ENCODE peak calls at places on chromosomes 11 and 22, in four cellular contexts. X is left ventricle myocardium inferior, F is bronchial epithelial cell, U is PC-3. J is an unnamed sample.

GRCh38 chr22:38327805-38328204 is 10.6 kb upstream of the CSNK1E start:
- DNase-seq in F (peak; percentile 95), X (no peak), U (peak; percentile 61), J (no peak)

GRCh38 chr22:23763579-23764331 is 965 bp downstream of the C22orf15 start:
- DNase-seq in U (no peak), F (no peak), X (no peak), J (no peak)

GRCh38 chr22:23551385-23551784 is 28.7 kb downstream of the IGLL1 start:
- DNase-seq in U (no peak), F (no peak), X (no peak), J (no peak)

GRCh38 chr11:80031014-80031565 is 590.3 kb upstream of the TENM4 start:
- DNase-seq in X (no peak), U (no peak), F (no peak), J (no peak)

GRCh38 chr11:65116370-65117205 is 913 bp downstream of the ZNHIT2 start:
- DNase-seq in X (no peak), U (peak; percentile 57), F (peak; percentile 75), J (no peak)

GRCh38 chr11:107778839-107779517 is 67.1 kb upstream of the SLN start:
- DNase-seq in F (no peak), U (no peak), X (no peak), J (no peak)

GRCh38 chr11:27874998-27875397 is 174.7 kb upstream of the BDNF start:
- DNase-seq in U (no peak), F (no peak), X (no peak), J (no peak)

GRCh38 chr11:63952570-63952969 is 13.8 kb downstream of the NAA40 start:
- DNase-seq in F (no peak), U (no peak), X (no peak), J (no peak)

GRCh38 chr22:36540867-36541642 is 12.1 kb upstream of the EIF3D start:
- DNase-seq in F (peak; percentile 41), U (peak; percentile 77), X (no peak), J (no peak)

GRCh38 chr11:82239498-82239897 is 494.2 kb downstream of the FAM181B start:
- DNase-seq in X (no peak), U (no peak), F (no peak), J (no peak)

GRCh38 chr11:82089426-82089825 is 644.2 kb downstream of the FAM181B start:
- DNase-seq in X (no peak), F (no peak), U (no peak), J (no peak)

GRCh38 chr11:11798586-11799438 is 43.0 kb upstream of the USP47 start:
- DNase-seq in F (peak; percentile 71), U (peak; percentile 84), X (peak; percentile 85), J (peak; percentile 76)

DNA sequence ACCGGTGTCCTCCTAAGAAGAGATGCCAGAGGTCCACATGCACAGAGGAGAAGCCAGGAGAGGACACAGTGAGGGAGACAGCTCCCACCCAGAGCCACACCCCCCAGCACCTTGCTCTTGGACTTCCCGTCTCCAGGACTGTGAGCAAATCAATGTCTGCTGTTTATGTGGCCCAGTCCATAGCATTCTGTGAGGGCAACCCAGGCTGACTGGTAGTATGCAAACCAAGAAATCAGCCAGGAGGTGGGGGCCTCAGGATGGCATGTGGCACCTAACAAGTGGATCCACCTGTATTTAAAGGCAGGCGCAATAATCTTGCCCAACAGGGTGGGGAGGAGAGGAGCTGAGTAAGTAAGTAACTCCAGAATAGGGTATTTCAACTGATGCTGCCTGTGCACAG is 136.4 kb downstream of the BRD1 start:
- DNase-seq in U (no peak), F (no peak), X (no peak), J (no peak)
- H3K27me3 ChIP-seq in U (peaks cover 56% of the 10 kb centered on the region), F (no peaks in the 10 kb centered on the region), X (peaks cover 61% of the 10 kb centered on the region), J (no peaks in the 10 kb centered on the region)

GRCh38 chr11:126939552-126939951 is 61.0 kb downstream of the KIRREL3 start:
- DNase-seq in F (no peak), U (no peak), X (no peak), J (no peak)
- H3K27me3 ChIP-seq in F (no peaks in the 10 kb centered on the region), U (peaks cover 30% of the 10 kb centered on the region), X (peaks cover 7% of the 10 kb centered on the region), J (no peaks in the 10 kb centered on the region)

GRCh38 chr11:32438883-32439487 is 3.6 kb upstream of the WT1 start:
- DNase-seq in X (no peak), U (no peak), F (no peak), J (no peak)
- H3K27me3 ChIP-seq in X (peaks cover 100% of the 10 kb centered on the region), U (no peaks in the 10 kb centered on the region), F (peaks cover 61% of the 10 kb centered on the region), J (peaks cover 90% of the 10 kb centered on the region)

GRCh38 chr22:22391543-22391942 is 117.0 kb downstream of the ZNF280B start:
- DNase-seq in F (no peak), X (no peak), U (no peak), J (no peak)

GRCh38 chr22:22390989-22391388 is 117.6 kb downstream of the ZNF280B start:
- DNase-seq in F (no peak), X (no peak), U (no peak), J (no peak)

GRCh38 chr22:22395230-22395629 is 113.3 kb downstream of the ZNF280B start:
- DNase-seq in U (no peak), F (no peak), X (no peak), J (no peak)

GRCh38 chr22:22394589-22394988 is 114.0 kb downstream of the ZNF280B start:
- DNase-seq in F (no peak), U (no peak), X (no peak), J (no peak)

GRCh38 chr22:22392131-22392530 is 116.4 kb downstream of the ZNF280B start:
- DNase-seq in U (no peak), X (no peak), F (no peak), J (no peak)
- H3K27me3 ChIP-seq in U (peaks cover 8% of the 10 kb centered on the region), X (peaks cover 74% of the 10 kb centered on the region), F (peaks cover 2% of the 10 kb centered on the region), J (no peaks in the 10 kb centered on the region)

DNA sequence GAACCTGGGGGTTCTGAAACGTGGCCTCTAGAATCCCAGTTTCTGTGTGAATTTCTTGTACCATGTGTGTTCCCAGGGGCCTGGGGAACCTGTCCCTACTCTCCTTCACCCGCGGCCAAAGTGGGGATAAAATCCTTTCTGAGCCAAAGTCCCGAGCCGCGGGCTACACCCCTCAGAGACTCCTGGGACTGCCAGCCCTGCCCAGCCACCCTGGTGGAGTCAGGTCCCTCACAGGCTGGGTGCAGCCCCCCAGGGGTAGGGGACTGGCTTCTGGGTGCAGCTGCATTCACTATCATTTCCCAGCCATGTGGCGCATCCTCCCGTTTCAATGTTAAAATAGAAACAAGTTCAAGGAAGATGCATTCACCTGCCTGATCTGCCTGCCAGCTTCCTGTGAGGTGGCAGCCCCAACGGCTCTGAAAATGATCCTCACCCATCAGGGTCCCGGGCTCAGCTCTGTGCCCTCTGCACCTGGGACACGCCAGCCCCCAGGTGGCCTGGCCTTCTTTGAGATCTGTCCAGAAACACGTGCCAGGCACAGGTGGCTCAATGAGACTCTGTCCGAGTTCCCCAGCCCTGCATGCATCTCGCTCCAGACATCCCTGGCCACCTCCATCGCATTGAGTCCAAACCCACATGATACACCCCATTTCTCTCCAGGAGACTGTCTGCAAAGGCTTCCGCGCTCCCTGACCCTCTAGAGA is 338.8 kb downstream of the CTTN start:
- DNase-seq in F (no peak), X (no peak), U (no peak), J (no peak)
- H3K27me3 ChIP-seq in F (no peaks in the 10 kb centered on the region), X (peaks cover 82% of the 10 kb centered on the region), U (no peaks in the 10 kb centered on the region), J (no peaks in the 10 kb centered on the region)

GRCh38 chr11:1224491-1225385 is 1.9 kb downstream of the MUC5B start:
- DNase-seq in F (no peak), U (peak; percentile 28), X (no peak), J (peak; percentile 26)
- H3K27me3 ChIP-seq in F (no peaks in the 10 kb centered on the region), U (no peaks in the 10 kb centered on the region), X (peaks cover 100% of the 10 kb centered on the region), J (no peaks in the 10 kb centered on the region)

DNA sequence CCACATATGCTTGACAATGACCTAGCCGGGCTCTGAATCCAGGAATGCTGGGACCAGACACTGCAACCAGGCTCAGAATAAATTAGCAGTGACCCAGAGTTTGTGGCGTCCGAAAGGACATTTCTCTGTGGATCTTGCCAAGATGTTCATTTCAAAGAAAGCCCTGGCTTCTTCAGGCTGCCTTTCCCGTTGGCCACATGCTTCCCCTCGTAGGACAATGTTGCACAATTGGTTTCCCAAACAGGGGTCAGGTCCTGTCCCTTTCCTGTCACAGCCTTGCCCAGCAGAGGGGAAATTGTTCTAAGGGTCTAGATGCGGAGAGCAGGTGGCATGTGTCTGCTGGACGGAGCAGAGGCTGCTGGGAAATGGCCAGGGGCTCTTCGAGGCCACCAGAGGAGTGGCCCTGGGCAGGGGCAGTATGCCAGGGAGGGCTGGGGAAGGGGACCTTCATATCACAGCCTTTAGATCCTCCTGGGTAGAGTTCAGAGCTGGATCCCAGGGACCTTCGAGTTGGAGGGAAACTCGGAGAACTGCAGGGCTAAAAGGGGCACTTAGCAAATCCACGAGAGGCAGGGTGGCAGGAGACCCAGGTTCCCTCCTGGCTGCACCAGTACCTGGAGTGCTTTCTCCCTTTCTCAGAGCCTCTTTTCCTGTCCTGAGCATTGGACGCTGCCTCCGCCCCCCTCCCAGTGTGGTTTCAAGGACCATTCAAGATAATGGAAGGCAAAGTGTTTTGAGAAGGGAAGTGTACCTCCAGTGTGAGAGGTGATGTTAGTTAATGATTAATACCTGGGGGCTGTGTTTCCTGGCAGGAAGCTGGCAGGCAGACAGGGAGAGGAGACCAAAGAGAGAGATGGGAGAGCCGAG is 42.3 kb downstream of the C11orf96 start:
- DNase-seq in F (no peak), X (no peak), U (no peak), J (no peak)
- H3K27me3 ChIP-seq in F (peaks cover 2% of the 10 kb centered on the region), X (no peaks in the 10 kb centered on the region), U (no peaks in the 10 kb centered on the region), J (no peaks in the 10 kb centered on the region)

DNA sequence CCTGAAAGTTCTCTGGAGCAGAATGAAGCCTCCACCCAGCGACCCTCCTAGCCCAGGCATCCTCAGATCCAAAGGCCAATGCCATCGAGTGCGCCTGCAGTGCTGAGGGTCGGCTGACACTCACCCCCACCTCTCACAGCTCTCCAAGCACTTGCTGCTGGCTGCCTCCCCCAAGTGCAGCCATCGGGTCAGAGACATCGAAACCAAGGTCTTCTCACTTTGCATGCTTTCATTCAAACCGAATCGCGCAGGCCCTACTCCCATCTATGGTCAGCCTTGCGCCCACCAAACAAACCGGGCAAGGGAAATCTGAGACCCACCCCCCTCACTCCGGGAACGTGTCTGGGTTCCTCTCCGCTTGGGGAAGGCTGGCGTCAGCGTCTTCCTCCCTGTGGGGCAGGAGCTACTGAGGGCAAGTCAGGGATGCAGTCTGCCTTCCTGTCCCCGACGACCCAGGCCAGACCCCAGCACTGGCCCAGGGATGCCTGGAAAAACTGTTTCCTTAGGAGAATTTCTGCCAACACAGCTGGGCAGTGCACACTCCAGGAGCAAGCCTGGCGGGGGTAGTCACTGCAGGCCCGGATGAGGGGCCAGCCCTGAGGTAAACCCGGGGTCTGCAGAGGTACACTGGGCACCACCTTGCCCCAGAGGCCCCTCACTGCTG is 7.0 kb downstream of the WNT7B start:
- DNase-seq in F (no peak), U (no peak), X (no peak), J (no peak)
- H3K27me3 ChIP-seq in F (no peaks in the 10 kb centered on the region), U (no peaks in the 10 kb centered on the region), X (peaks cover 100% of the 10 kb centered on the region), J (peaks cover 89% of the 10 kb centered on the region)